ENCODE peak calls at places on chromosomes 5 and 9, in six cellular contexts. S is GM19239, J is EH, L is AG04449, H is memory B cell, U is NCI-H345. O is an unnamed sample.

GRCh38 chr5:174312270-174312617 is 266.7 kb downstream of the NSG2 start:
- DNase-seq in S (no peak), J (no peak), L (no peak), H (no peak), U (no peak), O (no peak)

GRCh38 chr9:84139296-84140100 is 158.9 kb downstream of the RMI1 start:
- DNase-seq in S (no peak), J (peak), L (no peak), H (no peak), U (peak), O (peak)

GRCh38 chr9:4196376-4196775 is 103.5 kb downstream of the GLIS3 start:
- DNase-seq in S (no peak), J (peak), L (no peak), H (no peak), U (no peak), O (no peak)

GRCh38 chr5:128774605-128775004 is 190.7 kb upstream of the SLC27A6 start:
- DNase-seq in S (no peak), J (no peak), L (no peak), H (no peak), U (no peak), O (no peak)

GRCh38 chr5:81739283-81739682 is 11.6 kb downstream of the SSBP2 start:
- DNase-seq in S (no peak), J (peak), L (no peak), H (no peak), U (no peak), O (no peak)

GRCh38 chr5:125798311-125798710 is 624.9 kb upstream of the GRAMD2B start:
- DNase-seq in S (no peak), J (peak), L (no peak), H (no peak), U (no peak), O (no peak)

GRCh38 chr5:6739603-6740002 is 26.4 kb downstream of the TENT4A start:
- DNase-seq in S (no peak), J (no peak), L (no peak), H (no peak), U (no peak), O (no peak)

GRCh38 chr5:2223303-2223702 is 340.6 kb upstream of the IRX4 start:
- DNase-seq in S (no peak), J (no peak), L (no peak), H (no peak), U (no peak), O (no peak)

GRCh38 chr5:119397518-119398380 is 41.9 kb downstream of the TNFAIP8 start:
- DNase-seq in S (no peak), J (peak), L (no peak), H (no peak), U (no peak), O (peak)

GRCh38 chr9:127336708-127337352 is 60.1 kb upstream of the SLC2A8 start:
- DNase-seq in S (no peak), J (peak), L (peak), H (no peak), U (no peak), O (no peak)

GRCh38 chr5:157870837-157871834 is 12.2 kb upstream of the CLINT1 start:
- DNase-seq in S (no peak), J (peak), L (no peak), H (no peak), U (no peak), O (no peak)

GRCh38 chr9:83385317-83385716 is 152.9 kb downstream of the FRMD3 start:
- DNase-seq in S (no peak), J (peak), L (no peak), H (no peak), U (no peak), O (no peak)

GRCh38 chr5:174489920-174490597 is 234.3 kb upstream of the MSX2 start:
- DNase-seq in S (no peak), J (no peak), L (no peak), H (no peak), U (no peak), O (no peak)

GRCh38 chr9:109914280-109915027 is 134.5 kb downstream of the PALM2AKAP2 start:
- DNase-seq in S (no peak), J (peak), L (peak), H (no peak), U (no peak), O (peak)

GRCh38 chr5:127352068-127352467 is 61.5 kb downstream of the MEGF10 start:
- DNase-seq in S (no peak), J (no peak), L (no peak), H (no peak), U (no peak), O (no peak)

GRCh38 chr9:125659954-125660353 is 47.1 kb downstream of the MAPKAP1 start:
- DNase-seq in S (no peak), J (peak), L (peak), H (no peak), U (no peak), O (no peak)

GRCh38 chr5:178304016-178304415 is 71.4 kb upstream of the PHYKPL start:
- DNase-seq in S (no peak), J (no peak), L (no peak), H (no peak), U (no peak), O (no peak)

GRCh38 chr9:95764490-95764889 is 111.0 kb upstream of the ERCC6L2 start:
- DNase-seq in S (no peak), J (no peak), L (no peak), H (no peak), U (peak), O (no peak)

GRCh38 chr9:34992376-34992951 is 2.9 kb downstream of the DNAJB5 start:
- DNase-seq in S (no peak), J (peak), L (peak), H (no peak), U (no peak), O (no peak)

GRCh38 chr5:72109625-72110024 is 2.4 kb downstream of the MAP1B start:
- DNase-seq in S (no peak), J (peak), L (no peak), H (no peak), U (peak), O (no peak)

GRCh38 chr5:132591140-132591539 is 34.4 kb downstream of the RAD50 start:
- DNase-seq in S (no peak), J (peak), L (no peak), H (no peak), U (no peak), O (no peak)

GRCh38 chr9:111965566-111966019 is 69.0 kb downstream of the UGCG start:
- DNase-seq in S (no peak), J (peak), L (peak), H (no peak), U (no peak), O (peak)

GRCh38 chr5:142186821-142187594 is 78.4 kb downstream of the NDFIP1 start:
- DNase-seq in S (no peak), J (no peak), L (no peak), H (no peak), U (no peak), O (no peak)

GRCh38 chr9:109856785-109857184 is 76.8 kb downstream of the PALM2AKAP2 start:
- DNase-seq in S (no peak), J (peak), L (no peak), H (no peak), U (no peak), O (no peak)

O was measured in GM12878.